ENCODE peak calls at places on chromosomes 6 and 20, in six cellular contexts. M is A549, J is WTC11, N is fibroblast of the aortic adventitia, P is astrocyte, K is AG04450. E is an unnamed sample.

GRCh38 chr6:34285571-34285970 is 36.8 kb upstream of the SMIM29 start:
- DNase-seq in M (no peak), J (no peak), N (no peak), P (no peak), K (no peak), E (peak; percentile 24)

GRCh38 chr6:26268659-26269402 is 96.2 kb upstream of the BTN3A2 start:
- DNase-seq in M (no peak), J (peak; percentile 79), N (peak; percentile 19), P (peak; percentile 71), K (no peak), E (peak; percentile 35)

GRCh38 chr6:14009416-14009815 is 84.7 kb downstream of the RNF182 start:
- DNase-seq in M (no peak), J (no peak), N (no peak), P (no peak), K (no peak), E (no peak)

GRCh38 chr6:116726947-116727346 is 38.6 kb downstream of the FAM162B start:
- DNase-seq in M (no peak), J (no peak), N (no peak), P (no peak), K (no peak), E (no peak)

GRCh38 chr20:53865905-53866786 is 204.2 kb downstream of the BCAS1 start:
- DNase-seq in M (peak; percentile 81), J (peak; percentile 26), N (peak; percentile 73), P (peak; percentile 71), K (peak; percentile 27), E (peak; percentile 87)

GRCh38 chr6:148965287-148965686 is 218.5 kb downstream of the UST start:
- DNase-seq in M (no peak), J (no peak), N (peak; percentile 33), P (no peak), K (no peak), E (no peak)

GRCh38 chr6:158912591-158912990 is 87.4 kb downstream of the RSPH3 start:
- DNase-seq in M (no peak), J (no peak), N (no peak), P (no peak), K (no peak), E (no peak)

GRCh38 chr6:16625319-16626240 is 135.7 kb downstream of the ATXN1 start:
- DNase-seq in M (peak; percentile 2), J (no peak), N (peak; percentile 18), P (peak; percentile 42), K (no peak), E (no peak)

GRCh38 chr20:22243063-22243462 is 341.3 kb downstream of the FOXA2 start:
- DNase-seq in M (no peak), J (no peak), N (no peak), P (no peak), K (no peak), E (no peak)

GRCh38 chr20:22245139-22245538 is 339.2 kb downstream of the FOXA2 start:
- DNase-seq in M (no peak), J (no peak), N (no peak), P (no peak), K (no peak), E (no peak)

GRCh38 chr20:22248052-22248667 is 336.2 kb downstream of the FOXA2 start:
- DNase-seq in M (peak; percentile 26), J (peak; percentile 49), N (peak; percentile 27), P (no peak), K (no peak), E (no peak)
- TF ChIP-seq CTCF in M (peak; percentile 60), J (peak; percentile 34), N (peak; percentile 64), P (no peak), K (no peak), E (peak; percentile 8)

GRCh38 chr6:71103150-71103549 is 146.3 kb upstream of the B3GAT2 start:
- DNase-seq in M (no peak), J (no peak), N (no peak), P (no peak), K (no peak), E (peak; percentile 3)

DNA sequence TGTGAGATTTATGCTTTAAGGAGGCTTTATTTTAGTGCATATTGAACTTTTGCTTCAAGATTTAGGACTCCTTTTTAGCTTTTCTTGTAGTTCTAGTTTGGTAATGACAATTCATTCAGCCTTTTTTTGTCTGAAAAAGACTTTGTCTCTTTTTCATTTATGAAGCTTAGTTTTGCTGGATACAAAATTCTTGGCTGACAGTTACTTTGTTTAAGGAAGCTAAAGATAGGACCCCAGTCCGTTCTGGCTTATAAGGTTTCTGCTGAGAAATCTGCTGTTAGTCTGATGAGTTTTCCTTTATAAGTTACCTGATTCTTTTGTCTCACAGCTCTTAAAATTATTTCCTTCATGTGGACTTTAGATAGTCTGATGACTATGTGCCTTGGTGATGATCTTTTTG is 142.8 kb upstream of the B3GAT2 start:
- DNase-seq in M (no peak), J (no peak), N (no peak), P (no peak), K (no peak), E (no peak)
- TF ChIP-seq CTCF in M (no peak), J (no peak), N (no peak), P (no peak), K (no peak), E (no peak)

DNA sequence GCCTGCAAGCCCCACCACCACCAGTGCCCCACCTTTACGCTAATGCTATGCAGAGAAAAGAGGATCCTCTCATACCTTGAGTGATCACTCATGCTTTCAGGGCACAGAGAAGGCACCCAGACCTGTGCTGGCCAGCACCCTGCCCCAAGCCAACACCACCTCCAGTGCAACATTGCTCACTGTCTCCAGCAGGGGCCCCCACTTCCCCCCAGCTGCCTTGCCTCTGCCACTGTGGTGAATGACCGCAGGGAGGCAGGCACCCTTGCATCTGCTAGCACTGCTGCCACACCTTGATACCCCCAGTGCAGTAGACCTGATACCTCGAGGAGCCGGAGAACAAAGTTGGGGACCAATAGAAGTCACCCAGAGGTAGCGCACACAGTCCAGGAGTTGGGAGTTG is 139.2 kb upstream of the PLN start:
- DNase-seq in M (no peak), J (peak; percentile 16), N (no peak), P (no peak), K (no peak), E (no peak)
- TF ChIP-seq CTCF in M (no peak), J (no peak), N (no peak), P (no peak), K (no peak), E (peak; percentile 4)

DNA sequence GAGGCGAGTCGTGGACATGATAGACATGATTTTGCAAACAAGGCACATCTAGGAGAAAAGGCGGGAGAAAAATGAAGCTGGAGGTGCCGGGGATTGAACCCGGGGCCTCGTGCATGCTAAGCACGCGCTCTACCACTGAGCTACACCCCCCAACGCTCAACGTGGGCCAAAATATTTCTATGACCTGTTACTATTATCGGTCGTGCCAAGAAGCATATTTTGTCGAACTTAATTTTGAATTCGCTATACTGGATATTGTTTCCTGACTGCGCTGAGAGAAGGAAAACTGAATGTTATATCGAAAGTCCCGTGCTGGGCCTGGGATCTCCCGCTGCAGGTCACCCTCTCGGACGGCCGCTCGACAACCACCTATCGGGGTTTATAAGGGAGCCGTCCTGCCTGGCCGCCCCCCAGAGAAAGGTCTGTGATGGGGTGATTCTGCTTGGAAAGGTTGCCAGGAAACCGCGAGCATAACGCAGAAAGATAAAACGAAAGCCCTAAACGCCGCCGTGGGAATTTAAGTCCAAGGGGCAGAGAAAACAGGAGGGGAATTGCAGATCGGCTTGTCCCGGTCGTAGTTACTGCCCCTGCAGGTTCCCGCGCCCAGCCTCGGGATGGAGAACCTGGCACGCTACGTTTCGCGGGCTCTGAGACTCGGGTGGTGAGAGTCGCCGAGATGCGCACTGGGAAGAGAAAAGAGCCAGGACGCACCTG is 60.0 kb downstream of the TRIM27 start:
- DNase-seq in M (peak; percentile 87), J (peak; percentile 73), N (peak; percentile 92), P (peak; percentile 55), K (peak; percentile 72), E (peak; percentile 84)
- TF ChIP-seq CTCF in M (no peak), J (no peak), N (no peak), P (no peak), K (no peak), E (no peak)

GRCh38 chr20:62208805-62209755 is 11.0 kb downstream of the HRH3 start:
- DNase-seq in M (peak; percentile 43), J (peak; percentile 78), N (no peak), P (no peak), K (no peak), E (no peak)
- TF ChIP-seq CTCF in M (peak; percentile 14), J (no peak), N (no peak), P (no peak), K (no peak), E (no peak)

DNA sequence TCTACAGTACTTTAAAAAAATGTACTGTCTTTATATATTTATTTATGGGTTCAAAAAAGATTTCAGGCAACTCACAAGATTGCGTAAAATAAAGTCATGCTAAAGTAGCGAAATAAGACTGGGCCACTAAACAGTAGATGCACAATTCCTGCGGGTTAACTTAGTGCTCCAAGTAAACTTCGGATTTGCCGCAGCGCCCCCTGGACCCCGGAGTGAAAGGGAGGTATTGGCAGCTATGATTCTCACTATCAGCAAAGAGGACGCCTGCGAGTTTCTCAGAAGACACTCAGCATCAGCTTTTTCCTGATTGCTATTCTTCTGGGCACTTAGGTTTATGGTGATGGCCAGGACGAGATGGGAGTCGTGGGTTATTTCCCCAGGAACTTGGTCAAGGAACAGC is 1.4 kb downstream of the OTOR start:
- DNase-seq in M (no peak), J (peak; percentile 60), N (no peak), P (no peak), K (no peak), E (no peak)
- TF ChIP-seq CTCF in M (no peak), J (no peak), N (no peak), P (no peak), K (peak; percentile 28), E (peak; percentile 33)

GRCh38 chr6:56618050-56618449 is 24.6 kb downstream of the DST start:
- DNase-seq in M (no peak), J (peak; percentile 17), N (no peak), P (no peak), K (no peak), E (no peak)
- TF ChIP-seq CTCF in M (no peak), J (no peak), N (peak; percentile 25), P (peak; percentile 21), K (peak; percentile 20), E (peak; percentile 32)

GRCh38 chr20:45100563-45101245 is at the start of gene KCNS1:
- DNase-seq in M (no peak), J (peak; percentile 79), N (no peak), P (no peak), K (no peak), E (peak; percentile 11)
- TF ChIP-seq CTCF in M (no peak), J (no peak), N (no peak), P (no peak), K (peak; percentile 14), E (no peak)

DNA sequence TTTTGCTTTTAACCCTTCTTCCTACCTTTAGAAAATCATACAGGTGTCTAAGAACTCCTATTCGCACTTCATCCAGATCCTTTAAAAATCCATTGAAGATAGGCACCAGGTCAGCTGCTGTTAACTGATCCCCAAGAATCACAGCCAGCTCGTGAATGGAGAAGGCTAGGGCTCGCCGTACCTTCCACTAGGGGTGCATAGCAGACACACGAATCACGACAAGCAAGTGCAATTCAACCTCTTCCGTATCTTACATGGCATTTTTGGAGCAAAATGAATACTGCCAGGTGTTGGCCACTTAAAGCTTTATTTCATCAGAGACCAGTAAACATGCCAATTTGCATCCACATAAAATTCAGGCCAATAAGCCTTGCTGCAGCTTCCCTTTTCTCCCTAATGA is 10.8 kb upstream of the ANKRD60 start:
- DNase-seq in M (no peak), J (no peak), N (no peak), P (peak; percentile 35), K (no peak), E (no peak)
- TF ChIP-seq CTCF in M (no peak), J (no peak), N (no peak), P (no peak), K (no peak), E (no peak)